ENCODE peak calls at places on chromosome 13, in six cellular contexts. W is A549, M is HepG2, X is K562, Q is GM12878, S is endothelial cell of umbilical vein. U is an unnamed sample.

GRCh38 chr13:45683701-45684100 is 18.4 kb upstream of the CBY2 start:
- DNase-seq in W (no peak), M (no peak), X (no peak), Q (no peak), S (no peak), U (no peak)

GRCh38 chr13:51697855-51698254 is 106.1 kb downstream of the DHRS12 start:
- DNase-seq in W (no peak), M (no peak), X (no peak), Q (no peak), S (no peak), U (no peak)

GRCh38 chr13:111114362-111115050 is 604 bp upstream of the ARHGEF7 start:
- DNase-seq in W (no peak), M (no peak), X (no peak), Q (no peak), S (peak), U (no peak)

GRCh38 chr13:103097366-103097928 is 31.2 kb upstream of the SLC10A2 start:
- DNase-seq in W (no peak), M (no peak), X (no peak), Q (no peak), S (no peak), U (no peak)

GRCh38 chr13:101700598-101700997 is 248.1 kb downstream of the ITGBL1 start:
- DNase-seq in W (no peak), M (no peak), X (no peak), Q (no peak), S (peak), U (no peak)

GRCh38 chr13:40060318-40061007 is 405.0 kb downstream of the COG6 start:
- DNase-seq in W (no peak), M (no peak), X (no peak), Q (peak), S (no peak), U (peak)

GRCh38 chr13:109858319-109858718 is 71.9 kb upstream of the IRS2 start:
- DNase-seq in W (no peak), M (no peak), X (no peak), Q (no peak), S (no peak), U (no peak)

GRCh38 chr13:67048793-67049150 is 181.4 kb downstream of the PCDH9 start:
- DNase-seq in W (no peak), M (no peak), X (no peak), Q (no peak), S (no peak), U (no peak)

GRCh38 chr13:20394506-20394905 is 131.2 kb downstream of the CRYL1 start:
- DNase-seq in W (no peak), M (no peak), X (no peak), Q (no peak), S (no peak), U (no peak)

GRCh38 chr13:100657881-100658315 is 16.7 kb downstream of the TMTC4 start:
- DNase-seq in W (no peak), M (no peak), X (no peak), Q (no peak), S (no peak), U (no peak)

GRCh38 chr13:76610819-76611415 is 275.3 kb downstream of the KCTD12 start:
- DNase-seq in W (no peak), M (no peak), X (no peak), Q (no peak), S (peak), U (no peak)

GRCh38 chr13:34258646-34259386 is 440.9 kb downstream of the RFC3 start:
- DNase-seq in W (no peak), M (no peak), X (no peak), Q (no peak), S (no peak), U (no peak)

GRCh38 chr13:21986602-21987001 is 315.7 kb downstream of the FGF9 start:
- DNase-seq in W (no peak), M (no peak), X (no peak), Q (no peak), S (no peak), U (no peak)
- TF ChIP-seq MYC in W (no peak), M (no peak), X (no peak), Q (no peak), S (no peak), U (no peak)

GRCh38 chr13:44292545-44292944 is 81.1 kb upstream of the SERP2 start:
- DNase-seq in W (no peak), M (no peak), X (no peak), Q (no peak), S (peak), U (no peak)
- H3K4me3 ChIP-seq in W (no peak), M (no peak), X (no peak), Q (no peak), S (no peak), U (no peak)

DNA sequence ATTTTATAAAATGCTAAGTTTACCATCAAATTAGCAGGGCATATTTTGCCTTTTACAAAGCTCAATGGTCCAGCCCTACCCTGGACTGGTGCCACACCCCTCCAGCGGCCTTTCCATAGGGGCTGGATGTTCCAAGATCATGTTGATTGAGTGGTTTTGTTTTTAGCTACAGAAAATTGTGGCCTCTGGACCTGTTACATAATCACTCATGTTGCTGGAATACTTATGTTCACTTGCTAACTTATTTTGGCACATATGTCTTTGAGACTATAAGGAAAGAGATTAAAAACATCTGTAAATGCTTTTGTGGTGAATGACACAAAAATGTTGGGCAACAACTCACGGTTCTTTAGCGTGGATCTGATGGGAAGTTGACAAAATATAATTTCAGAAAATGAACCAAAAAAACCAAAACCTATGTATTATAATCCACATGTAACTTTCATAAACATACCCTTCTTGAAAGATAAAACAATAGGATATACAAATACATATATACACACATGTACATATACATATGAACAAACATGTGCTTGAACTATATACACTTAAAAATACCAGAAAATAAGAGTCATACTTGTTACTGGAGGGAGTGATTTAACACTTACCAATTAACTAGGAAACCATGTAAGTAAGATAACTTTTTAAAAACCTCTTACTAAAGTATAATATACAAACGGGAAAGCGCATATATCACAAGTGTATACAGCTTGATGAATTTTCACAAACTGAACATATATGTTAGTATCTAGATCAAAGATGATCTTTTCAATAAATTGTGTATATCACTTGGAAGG is 46.6 kb upstream of the SLC15A1 start:
- DNase-seq in W (no peak), M (peak), X (no peak), Q (no peak), S (no peak), U (no peak)
- TF ChIP-seq MAX in W (no peak), M (no peak), X (no peak), Q (no peak), S (no peak), U (no peak)

GRCh38 chr13:99653526-99653925 is 152.3 kb downstream of the TM9SF2 start:
- DNase-seq in W (no peak), M (no peak), X (no peak), Q (no peak), S (no peak), U (no peak)

GRCh38 chr13:99656843-99657506 is 155.7 kb downstream of the TM9SF2 start:
- DNase-seq in W (no peak), M (no peak), X (no peak), Q (no peak), S (no peak), U (no peak)

GRCh38 chr13:99654076-99654475 is 152.8 kb downstream of the TM9SF2 start:
- DNase-seq in W (no peak), M (no peak), X (no peak), Q (no peak), S (no peak), U (no peak)

GRCh38 chr13:99656092-99656745 is 154.9 kb downstream of the TM9SF2 start:
- DNase-seq in W (peak), M (peak), X (peak), Q (peak), S (peak), U (peak)

DNA sequence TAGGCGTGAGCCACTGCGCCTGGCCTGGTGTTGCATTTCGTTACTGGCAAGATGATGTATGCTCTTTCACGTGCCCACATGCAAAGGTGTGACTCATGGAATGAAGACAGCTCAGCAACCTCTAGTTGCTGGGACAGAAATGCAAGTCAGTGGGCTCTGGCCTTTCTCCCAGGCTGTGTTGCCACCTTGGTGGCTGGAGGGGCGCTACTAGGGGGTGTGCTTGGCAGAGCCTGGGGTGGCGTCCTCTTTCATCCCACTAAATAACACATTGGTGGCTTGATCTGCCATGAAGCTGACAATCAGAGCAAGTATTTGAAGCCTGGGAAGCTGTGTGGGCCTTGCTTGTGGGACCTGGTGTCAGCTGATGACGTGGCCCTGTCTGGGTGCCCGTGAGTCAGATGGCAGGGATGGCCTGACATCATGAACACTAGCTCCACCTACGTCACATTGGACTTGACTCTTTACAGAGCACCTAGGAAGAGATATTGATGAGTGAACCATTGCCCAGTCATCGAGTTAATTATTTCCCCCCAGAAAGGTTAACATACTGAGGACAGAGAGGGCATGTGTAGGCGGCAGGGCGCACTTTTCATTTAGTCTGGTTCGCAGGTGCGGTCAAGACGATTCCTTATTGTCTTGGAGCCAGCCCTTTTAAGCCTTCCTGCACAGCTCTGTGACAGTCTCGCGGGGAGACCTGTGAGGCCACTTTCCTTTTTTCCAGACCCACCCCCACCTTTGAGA is 154.2 kb downstream of the TM9SF2 start:
- DNase-seq in W (peak), M (peak), X (no peak), Q (no peak), S (no peak), U (peak)
- TF ChIP-seq MYC in W (no peak), M (no peak), X (no peak), Q (no peak), S (no peak), U (no peak)

DNA sequence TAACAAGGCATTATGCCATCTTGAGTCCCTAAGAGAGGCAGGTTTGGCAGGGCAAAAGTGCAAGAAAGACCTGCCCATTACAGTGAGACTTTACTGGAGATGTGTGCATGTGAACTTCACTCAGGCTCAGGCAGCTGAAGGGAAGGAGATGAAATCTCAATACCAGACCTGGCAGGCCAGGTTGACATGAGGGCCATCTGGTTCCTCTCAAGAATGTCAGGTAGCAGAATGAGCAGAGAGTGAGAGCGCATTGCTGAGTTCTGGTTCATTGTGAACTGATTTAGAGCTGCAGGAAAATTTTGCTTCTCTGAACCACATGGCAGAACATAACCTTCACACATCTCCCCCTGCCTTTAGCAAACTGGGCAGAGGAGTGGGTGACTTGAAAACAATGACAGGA is 406.3 kb downstream of the GPC5 start:
- DNase-seq in W (no peak), M (no peak), X (no peak), Q (no peak), S (no peak), U (no peak)
- H3K4me3 ChIP-seq in W (no peak), M (no peak), X (no peak), Q (no peak), S (no peak), U (no peak)

GRCh38 chr13:49587311-49587847 is 2.0 kb upstream of the RCBTB1 start:
- DNase-seq in W (no peak), M (peak), X (no peak), Q (no peak), S (no peak), U (no peak)
- TF ChIP-seq MAX in W (no peak), M (no peak), X (no peak), Q (no peak), S (no peak), U (no peak)

GRCh38 chr13:31755803-31756212 is 16.5 kb downstream of the RXFP2 start:
- DNase-seq in W (no peak), M (no peak), X (no peak), Q (no peak), S (no peak), U (no peak)

GRCh38 chr13:31756346-31756745 is 17.0 kb downstream of the RXFP2 start:
- DNase-seq in W (no peak), M (no peak), X (no peak), Q (no peak), S (no peak), U (no peak)

GRCh38 chr13:31749929-31750328 is 10.6 kb downstream of the RXFP2 start:
- DNase-seq in W (no peak), M (no peak), X (no peak), Q (no peak), S (peak), U (peak)

DNA sequence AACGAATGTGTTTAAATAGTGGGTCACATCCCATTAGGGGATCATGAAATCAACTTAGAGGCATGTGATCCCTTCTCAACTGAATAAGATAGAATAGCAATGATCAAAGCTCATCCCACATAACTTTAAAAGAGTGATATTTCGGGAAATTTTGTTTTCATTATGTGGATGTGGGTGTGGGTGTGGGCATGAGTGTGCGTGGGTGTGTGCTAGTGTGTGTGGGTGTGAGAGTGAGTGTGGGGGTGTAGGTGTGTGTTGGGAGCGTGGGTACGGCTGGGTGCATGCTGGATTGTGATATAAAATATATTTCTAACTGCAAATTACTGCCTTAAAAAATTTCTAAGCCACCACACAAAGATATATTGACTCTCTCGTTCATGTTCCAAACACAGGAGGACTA is 15.9 kb downstream of the RXFP2 start:
- DNase-seq in W (no peak), M (no peak), X (no peak), Q (no peak), S (no peak), U (no peak)
- TF ChIP-seq MYC in W (no peak), M (no peak), X (no peak), Q (no peak), S (no peak), U (no peak)

DNA sequence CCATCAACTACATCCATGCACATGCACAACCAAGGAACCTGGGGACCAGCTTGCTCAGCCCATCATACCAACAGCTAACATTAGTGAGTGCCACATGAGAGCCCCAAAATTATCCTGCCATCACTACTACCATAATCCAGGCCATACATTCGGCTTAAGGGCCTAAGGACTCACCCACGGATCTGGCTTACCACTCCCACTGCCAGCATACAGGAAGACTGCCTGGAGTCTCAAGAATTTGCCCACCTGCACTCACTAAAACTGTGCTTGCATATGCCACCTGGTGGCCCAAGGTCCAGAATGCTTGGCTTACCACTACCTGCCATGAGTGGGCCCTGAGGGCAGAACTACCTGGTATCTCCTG is 1562.9 kb upstream of the PRR20A start:
- DNase-seq in W (no peak), M (no peak), X (no peak), Q (no peak), S (no peak), U (no peak)
- H3K4me3 ChIP-seq in W (no peak), M (no peak), X (no peak), Q (no peak), S (no peak), U (no peak)

U was measured in NB4.